ENCODE peak calls at places on chromosomes 4 and X, in nine cellular contexts. Y, F, H, A, V, R, T, G and Z are unnamed samples.

GRCh38 chr4:70365479-70365878 is 4.9 kb downstream of the SMR3A start:
- DNase-seq in Y (no peak), F (no peak), H (no peak), A (no peak), V (no peak), R (no peak), T (no peak), G (no peak), Z (no peak)

GRCh38 chr4:2478220-2478619 is 9.3 kb downstream of the RNF4 start:
- DNase-seq in Y (no peak), F (no peak), H (no peak), A (no peak), V (no peak), R (no peak), T (peak), G (no peak), Z (no peak)

GRCh38 chr4:159787901-159788300 is 685.0 kb downstream of the RAPGEF2 start:
- DNase-seq in Y (no peak), F (no peak), H (no peak), A (no peak), V (no peak), R (no peak), T (no peak), G (no peak), Z (no peak)

GRCh38 chrX:150688911-150689451 is 4.2 kb upstream of the MTMR1 start:
- DNase-seq in Y (no peak), F (no peak), H (no peak), A (peak), V (no peak), R (no peak), T (peak), G (no peak), Z (peak)

GRCh38 chr4:139595989-139596679 is 40.1 kb upstream of the SETD7 start:
- DNase-seq in Y (peak), F (peak), H (no peak), A (no peak), V (no peak), R (no peak), T (no peak), G (no peak), Z (peak)

GRCh38 chrX:107574054-107574683 is 54.1 kb upstream of the PRPS1 start:
- DNase-seq in Y (no peak), F (no peak), H (no peak), A (no peak), V (no peak), R (no peak), T (peak), G (no peak), Z (no peak)

GRCh38 chr4:139767168-139767567 is 101.5 kb downstream of the MGST2 start:
- DNase-seq in Y (no peak), F (no peak), H (no peak), A (no peak), V (no peak), R (no peak), T (no peak), G (no peak), Z (no peak)

GRCh38 chrX:146396409-146396808 is 413.2 kb upstream of the CXorf51B start:
- DNase-seq in Y (no peak), F (no peak), H (no peak), A (no peak), V (no peak), R (no peak), T (no peak), G (no peak), Z (peak)

GRCh38 chrX:30301977-30302376 is 7.2 kb downstream of the NR0B1 start:
- DNase-seq in Y (no peak), F (no peak), H (no peak), A (peak), V (no peak), R (no peak), T (peak), G (no peak), Z (peak)

GRCh38 chrX:23931149-23931604 is 23.4 kb downstream of the CXorf58 start:
- DNase-seq in Y (no peak), F (no peak), H (no peak), A (no peak), V (no peak), R (no peak), T (no peak), G (no peak), Z (no peak)

GRCh38 chrX:116276191-116276700 is 105.7 kb downstream of the AGTR2 start:
- DNase-seq in Y (no peak), F (no peak), H (no peak), A (no peak), V (no peak), R (no peak), T (no peak), G (no peak), Z (no peak)

GRCh38 chr4:23768541-23768940 is 121.3 kb downstream of the PPARGC1A start:
- DNase-seq in Y (no peak), F (no peak), H (no peak), A (no peak), V (no peak), R (no peak), T (no peak), G (no peak), Z (no peak)

GRCh38 chrX:82816572-82816971 is 691.5 kb upstream of the POU3F4 start:
- DNase-seq in Y (no peak), F (no peak), H (no peak), A (no peak), V (no peak), R (no peak), T (no peak), G (no peak), Z (no peak)

GRCh38 chr4:622071-622995 is 3.0 kb upstream of the PDE6B start:
- DNase-seq in Y (no peak), F (peak), H (no peak), A (no peak), V (no peak), R (no peak), T (no peak), G (no peak), Z (peak)

GRCh38 chr4:962231-963208 is 10.8 kb downstream of the DGKQ start:
- DNase-seq in Y (no peak), F (no peak), H (no peak), A (no peak), V (no peak), R (peak), T (no peak), G (no peak), Z (peak)

GRCh38 chr4:89305712-89306437 is 1.7 kb downstream of the GPRIN3 start:
- DNase-seq in Y (no peak), F (no peak), H (no peak), A (no peak), V (no peak), R (no peak), T (no peak), G (no peak), Z (no peak)

GRCh38 chr4:89657931-89658700 is 178.8 kb downstream of the SNCA start:
- DNase-seq in Y (no peak), F (no peak), H (no peak), A (peak), V (no peak), R (no peak), T (peak), G (no peak), Z (no peak)

GRCh38 chr4:107780665-107781064 is 44.1 kb upstream of the SGMS2 start:
- DNase-seq in Y (no peak), F (no peak), H (no peak), A (no peak), V (no peak), R (no peak), T (no peak), G (no peak), Z (no peak)

GRCh38 chr4:26330186-26330787 is 9.5 kb downstream of the RBPJ start:
- DNase-seq in Y (peak), F (no peak), H (no peak), A (peak), V (no peak), R (no peak), T (peak), G (no peak), Z (no peak)

GRCh38 chrX:9612146-9612505 is 147.3 kb downstream of the TBL1X start:
- DNase-seq in Y (no peak), F (no peak), H (no peak), A (no peak), V (no peak), R (no peak), T (no peak), G (no peak), Z (no peak)

GRCh38 chr4:108168213-108168671 is 490 bp downstream of the LEF1 start:
- DNase-seq in Y (no peak), F (no peak), H (no peak), A (no peak), V (no peak), R (no peak), T (no peak), G (no peak), Z (no peak)

GRCh38 chr4:120785202-120785601 is 137.3 kb downstream of the PRDM5 start:
- DNase-seq in Y (no peak), F (no peak), H (no peak), A (no peak), V (no peak), R (no peak), T (no peak), G (no peak), Z (no peak)

GRCh38 chr4:118761387-118762016 is 74.4 kb downstream of the SEC24D start:
- DNase-seq in Y (no peak), F (no peak), H (no peak), A (no peak), V (no peak), R (no peak), T (no peak), G (no peak), Z (no peak)

GRCh38 chr4:2651546-2651945 is 104.6 kb downstream of the TNIP2 start:
- DNase-seq in Y (no peak), F (peak), H (no peak), A (no peak), V (no peak), R (no peak), T (no peak), G (no peak), Z (no peak)

GRCh38 chrX:24148535-24149345 is 789 bp upstream of the ZFX start:
- DNase-seq in Y (no peak), F (no peak), H (no peak), A (no peak), V (no peak), R (no peak), T (no peak), G (no peak), Z (no peak)

GRCh38 chr4:156377036-156377700 is 423.5 kb upstream of the CTSO start:
- DNase-seq in Y (no peak), F (no peak), H (no peak), A (no peak), V (no peak), R (no peak), T (no peak), G (no peak), Z (no peak)

GRCh38 chr4:56699537-56699936 is 18.4 kb upstream of the HOPX start:
- DNase-seq in Y (no peak), F (no peak), H (no peak), A (no peak), V (no peak), R (no peak), T (no peak), G (no peak), Z (no peak)

GRCh38 chrX:103722505-103722904 is 11.8 kb downstream of the TMEM31 start:
- DNase-seq in Y (no peak), F (no peak), H (no peak), A (no peak), V (no peak), R (no peak), T (peak), G (no peak), Z (no peak)

GRCh38 chrX:142214081-142214480 is 9.0 kb upstream of the MAGEC2 start:
- DNase-seq in Y (no peak), F (no peak), H (no peak), A (no peak), V (no peak), R (no peak), T (no peak), G (no peak), Z (no peak)

GRCh38 chr4:128525387-128525786 is 237.8 kb upstream of the PGRMC2 start:
- DNase-seq in Y (no peak), F (no peak), H (no peak), A (no peak), V (no peak), R (no peak), T (peak), G (no peak), Z (no peak)

GRCh38 chr4:148854203-148854602 is 412.0 kb upstream of the NR3C2 start:
- DNase-seq in Y (no peak), F (no peak), H (no peak), A (no peak), V (no peak), R (no peak), T (no peak), G (no peak), Z (no peak)

GRCh38 chr4:136036744-136037143 is 1495.5 kb downstream of the PCDH18 start:
- DNase-seq in Y (no peak), F (no peak), H (no peak), A (no peak), V (no peak), R (no peak), T (peak), G (no peak), Z (no peak)

GRCh38 chr4:102759835-102760644 is 728 bp downstream of the MANBA start:
- DNase-seq in Y (peak), F (no peak), H (no peak), A (no peak), V (peak), R (no peak), T (no peak), G (peak), Z (peak)

GRCh38 chr4:31193516-31193915 is 473.3 kb downstream of the PCDH7 start:
- DNase-seq in Y (no peak), F (no peak), H (no peak), A (no peak), V (no peak), R (no peak), T (no peak), G (no peak), Z (no peak)

GRCh38 chr4:155578726-155579385 is 87.8 kb upstream of the GUCY1A1 start:
- DNase-seq in Y (no peak), F (no peak), H (no peak), A (no peak), V (no peak), R (no peak), T (no peak), G (no peak), Z (no peak)